ENCODE peak calls at places on chromosomes 3 and 15, in nine cellular contexts. One of them, this sample, is unnamed. For H3K4me1, the result is how much of the 10 kb centered on the place peaks cover.

GRCh38 chr3:122299872-122300460 is 25.1 kb upstream of the CSTA start:
- DNase-seq in naive thymus-derived CD4-positive, alpha-beta T cell: no peak
- DNase-seq in adrenal gland: no peak
- DNase-seq in right lobe of liver: no peak
- DNase-seq in RWPE2: no peak
- DNase-seq in mammary epithelial cell: no peak
- DNase-seq in aorta: no peak
- DNase-seq in neural progenitor cell: peak
- DNase-seq in right cardiac atrium: no peak
- DNase-seq in this sample: no peak

GRCh38 chr3:63679181-63679580 is 26.7 kb downstream of the SNTN start:
- DNase-seq in mammary epithelial cell: no peak
- DNase-seq in adrenal gland: no peak
- DNase-seq in right cardiac atrium: no peak
- DNase-seq in RWPE2: no peak
- DNase-seq in aorta: no peak
- DNase-seq in right lobe of liver: no peak
- DNase-seq in naive thymus-derived CD4-positive, alpha-beta T cell: no peak
- DNase-seq in neural progenitor cell: no peak
- DNase-seq in this sample: no peak

GRCh38 chr3:189712906-189713483 is 81.8 kb downstream of the TP63 start:
- DNase-seq in mammary epithelial cell: no peak
- DNase-seq in right cardiac atrium: no peak
- DNase-seq in neural progenitor cell: no peak
- DNase-seq in naive thymus-derived CD4-positive, alpha-beta T cell: no peak
- DNase-seq in right lobe of liver: no peak
- DNase-seq in aorta: no peak
- DNase-seq in adrenal gland: no peak
- DNase-seq in RWPE2: no peak
- DNase-seq in this sample: no peak

GRCh38 chr3:104596551-104596950 is 770.2 kb upstream of the ALCAM start:
- DNase-seq in right cardiac atrium: no peak
- DNase-seq in aorta: no peak
- DNase-seq in adrenal gland: no peak
- DNase-seq in naive thymus-derived CD4-positive, alpha-beta T cell: no peak
- DNase-seq in neural progenitor cell: peak
- DNase-seq in mammary epithelial cell: peak
- DNase-seq in right lobe of liver: no peak
- DNase-seq in RWPE2: no peak
- DNase-seq in this sample: no peak

GRCh38 chr3:5226783-5227182 is 39.3 kb downstream of the EDEM1 start:
- DNase-seq in aorta: no peak
- DNase-seq in right cardiac atrium: no peak
- DNase-seq in right lobe of liver: no peak
- DNase-seq in adrenal gland: no peak
- DNase-seq in naive thymus-derived CD4-positive, alpha-beta T cell: no peak
- DNase-seq in neural progenitor cell: no peak
- DNase-seq in RWPE2: no peak
- DNase-seq in mammary epithelial cell: no peak
- DNase-seq in this sample: no peak

GRCh38 chr3:196207159-196207832 is 3.9 kb downstream of the ZDHHC19 start:
- DNase-seq in RWPE2: no peak
- DNase-seq in mammary epithelial cell: no peak
- DNase-seq in aorta: no peak
- DNase-seq in right cardiac atrium: no peak
- DNase-seq in neural progenitor cell: peak
- DNase-seq in naive thymus-derived CD4-positive, alpha-beta T cell: no peak
- DNase-seq in adrenal gland: peak
- DNase-seq in right lobe of liver: peak
- DNase-seq in this sample: no peak

GRCh38 chr3:126941721-126942270 is 41.1 kb upstream of the PLXNA1 start:
- DNase-seq in right lobe of liver: no peak
- DNase-seq in right cardiac atrium: no peak
- DNase-seq in neural progenitor cell: no peak
- DNase-seq in aorta: peak
- DNase-seq in mammary epithelial cell: peak
- DNase-seq in naive thymus-derived CD4-positive, alpha-beta T cell: no peak
- DNase-seq in RWPE2: no peak
- DNase-seq in adrenal gland: no peak
- DNase-seq in this sample: no peak

GRCh38 chr3:32706348-32707025 is 21.5 kb downstream of the CNOT10 start:
- DNase-seq in right cardiac atrium: no peak
- DNase-seq in RWPE2: no peak
- DNase-seq in aorta: no peak
- DNase-seq in right lobe of liver: no peak
- DNase-seq in adrenal gland: no peak
- DNase-seq in mammary epithelial cell: no peak
- DNase-seq in naive thymus-derived CD4-positive, alpha-beta T cell: no peak
- DNase-seq in neural progenitor cell: no peak
- DNase-seq in this sample: no peak

GRCh38 chr15:85312486-85312885 is 67.9 kb upstream of the AKAP13 start:
- DNase-seq in mammary epithelial cell: peak
- DNase-seq in naive thymus-derived CD4-positive, alpha-beta T cell: no peak
- DNase-seq in right lobe of liver: no peak
- DNase-seq in neural progenitor cell: no peak
- DNase-seq in right cardiac atrium: no peak
- DNase-seq in RWPE2: no peak
- DNase-seq in adrenal gland: no peak
- DNase-seq in aorta: no peak
- DNase-seq in this sample: no peak

GRCh38 chr3:126459763-126460127 is 15.9 kb downstream of the ZXDC start:
- DNase-seq in right lobe of liver: peak
- DNase-seq in neural progenitor cell: no peak
- DNase-seq in naive thymus-derived CD4-positive, alpha-beta T cell: no peak
- DNase-seq in mammary epithelial cell: no peak
- DNase-seq in aorta: peak
- DNase-seq in RWPE2: peak
- DNase-seq in adrenal gland: no peak
- DNase-seq in right cardiac atrium: no peak
- DNase-seq in this sample: no peak

GRCh38 chr15:57278439-57278838 is 97.9 kb upstream of the CGNL1 start:
- DNase-seq in right cardiac atrium: no peak
- DNase-seq in aorta: no peak
- DNase-seq in naive thymus-derived CD4-positive, alpha-beta T cell: no peak
- DNase-seq in adrenal gland: no peak
- DNase-seq in right lobe of liver: no peak
- DNase-seq in neural progenitor cell: no peak
- DNase-seq in RWPE2: no peak
- DNase-seq in mammary epithelial cell: no peak
- DNase-seq in this sample: no peak

GRCh38 chr15:90300541-90300940 is 35.1 kb downstream of the NGRN start:
- DNase-seq in right cardiac atrium: no peak
- DNase-seq in mammary epithelial cell: no peak
- DNase-seq in aorta: no peak
- DNase-seq in RWPE2: peak
- DNase-seq in neural progenitor cell: no peak
- DNase-seq in adrenal gland: no peak
- DNase-seq in right lobe of liver: no peak
- DNase-seq in naive thymus-derived CD4-positive, alpha-beta T cell: no peak
- DNase-seq in this sample: no peak

GRCh38 chr3:98690876-98691275 is 72.3 kb upstream of the ST3GAL6 start:
- DNase-seq in aorta: no peak
- DNase-seq in RWPE2: no peak
- DNase-seq in right lobe of liver: no peak
- DNase-seq in adrenal gland: no peak
- DNase-seq in mammary epithelial cell: peak
- DNase-seq in right cardiac atrium: no peak
- DNase-seq in naive thymus-derived CD4-positive, alpha-beta T cell: no peak
- DNase-seq in neural progenitor cell: no peak
- DNase-seq in this sample: no peak

GRCh38 chr3:52291508-52292181 is 4.0 kb downstream of the GLYCTK start:
- DNase-seq in neural progenitor cell: peak
- DNase-seq in right lobe of liver: no peak
- DNase-seq in RWPE2: no peak
- DNase-seq in aorta: peak
- DNase-seq in right cardiac atrium: peak
- DNase-seq in naive thymus-derived CD4-positive, alpha-beta T cell: no peak
- DNase-seq in adrenal gland: no peak
- DNase-seq in mammary epithelial cell: no peak
- DNase-seq in this sample: peak

GRCh38 chr3:46831841-46832240 is 31.4 kb downstream of the MYL3 start:
- DNase-seq in naive thymus-derived CD4-positive, alpha-beta T cell: no peak
- DNase-seq in right cardiac atrium: no peak
- DNase-seq in right lobe of liver: no peak
- DNase-seq in mammary epithelial cell: no peak
- DNase-seq in adrenal gland: no peak
- DNase-seq in neural progenitor cell: no peak
- DNase-seq in RWPE2: no peak
- DNase-seq in aorta: no peak
- DNase-seq in this sample: no peak

GRCh38 chr3:67635257-67635656 is 19.2 kb downstream of the SUCLG2 start:
- DNase-seq in mammary epithelial cell: peak
- DNase-seq in RWPE2: no peak
- DNase-seq in adrenal gland: no peak
- DNase-seq in right cardiac atrium: no peak
- DNase-seq in right lobe of liver: no peak
- DNase-seq in aorta: no peak
- DNase-seq in naive thymus-derived CD4-positive, alpha-beta T cell: no peak
- DNase-seq in neural progenitor cell: no peak
- DNase-seq in this sample: no peak

GRCh38 chr15:29040367-29040745 is 154.6 kb downstream of the APBA2 start:
- DNase-seq in adrenal gland: no peak
- DNase-seq in mammary epithelial cell: no peak
- DNase-seq in right cardiac atrium: no peak
- DNase-seq in naive thymus-derived CD4-positive, alpha-beta T cell: no peak
- DNase-seq in aorta: no peak
- DNase-seq in right lobe of liver: no peak
- DNase-seq in neural progenitor cell: peak
- DNase-seq in RWPE2: no peak
- DNase-seq in this sample: no peak

GRCh38 chr3:107543666-107544065 is 20.9 kb downstream of the BBX start:
- DNase-seq in naive thymus-derived CD4-positive, alpha-beta T cell: no peak
- DNase-seq in adrenal gland: no peak
- DNase-seq in right cardiac atrium: no peak
- DNase-seq in right lobe of liver: no peak
- DNase-seq in RWPE2: no peak
- DNase-seq in mammary epithelial cell: no peak
- DNase-seq in aorta: no peak
- DNase-seq in neural progenitor cell: peak
- DNase-seq in this sample: no peak

GRCh38 chr3:128080323-128080898 is 28.2 kb downstream of the SEC61A1 start:
- DNase-seq in right cardiac atrium: no peak
- DNase-seq in naive thymus-derived CD4-positive, alpha-beta T cell: no peak
- DNase-seq in mammary epithelial cell: peak
- DNase-seq in right lobe of liver: peak
- DNase-seq in neural progenitor cell: no peak
- DNase-seq in adrenal gland: no peak
- DNase-seq in aorta: no peak
- DNase-seq in RWPE2: peak
- DNase-seq in this sample: no peak

DNA sequence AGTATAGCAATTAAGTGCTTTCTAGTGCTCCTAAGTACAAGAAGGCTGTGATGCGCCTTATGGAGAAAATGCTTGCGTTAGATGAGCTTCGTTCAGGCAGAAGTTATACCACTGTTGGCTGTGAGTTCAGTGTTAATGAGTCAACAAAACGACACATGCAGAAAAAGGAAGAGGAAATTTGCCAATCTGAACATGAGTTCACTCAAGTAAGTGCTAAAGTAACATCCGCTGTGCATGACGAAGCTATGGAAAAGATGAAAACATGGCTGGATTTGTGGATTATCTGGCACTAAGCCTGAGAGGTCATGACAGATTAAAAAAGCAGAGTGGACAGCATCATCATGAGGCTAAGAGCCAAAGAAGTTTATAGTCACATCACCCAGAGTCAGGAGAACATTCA is 36.9 kb downstream of the SH3BP5 start:
- DNase-seq in right lobe of liver: no peak
- DNase-seq in neural progenitor cell: no peak
- DNase-seq in RWPE2: no peak
- DNase-seq in aorta: no peak
- DNase-seq in mammary epithelial cell: no peak
- DNase-seq in right cardiac atrium: no peak
- DNase-seq in naive thymus-derived CD4-positive, alpha-beta T cell: no peak
- DNase-seq in adrenal gland: peak
- DNase-seq in this sample: no peak
- H3K4me1 ChIP-seq in right lobe of liver: under half
- H3K4me1 ChIP-seq in neural progenitor cell: under half
- H3K4me1 ChIP-seq in RWPE2: under half
- H3K4me1 ChIP-seq in aorta: under half
- H3K4me1 ChIP-seq in mammary epithelial cell: under half
- H3K4me1 ChIP-seq in right cardiac atrium: under half
- H3K4me1 ChIP-seq in naive thymus-derived CD4-positive, alpha-beta T cell: half or more
- H3K4me1 ChIP-seq in adrenal gland: half or more
- H3K4me1 ChIP-seq in this sample: under half

DNA sequence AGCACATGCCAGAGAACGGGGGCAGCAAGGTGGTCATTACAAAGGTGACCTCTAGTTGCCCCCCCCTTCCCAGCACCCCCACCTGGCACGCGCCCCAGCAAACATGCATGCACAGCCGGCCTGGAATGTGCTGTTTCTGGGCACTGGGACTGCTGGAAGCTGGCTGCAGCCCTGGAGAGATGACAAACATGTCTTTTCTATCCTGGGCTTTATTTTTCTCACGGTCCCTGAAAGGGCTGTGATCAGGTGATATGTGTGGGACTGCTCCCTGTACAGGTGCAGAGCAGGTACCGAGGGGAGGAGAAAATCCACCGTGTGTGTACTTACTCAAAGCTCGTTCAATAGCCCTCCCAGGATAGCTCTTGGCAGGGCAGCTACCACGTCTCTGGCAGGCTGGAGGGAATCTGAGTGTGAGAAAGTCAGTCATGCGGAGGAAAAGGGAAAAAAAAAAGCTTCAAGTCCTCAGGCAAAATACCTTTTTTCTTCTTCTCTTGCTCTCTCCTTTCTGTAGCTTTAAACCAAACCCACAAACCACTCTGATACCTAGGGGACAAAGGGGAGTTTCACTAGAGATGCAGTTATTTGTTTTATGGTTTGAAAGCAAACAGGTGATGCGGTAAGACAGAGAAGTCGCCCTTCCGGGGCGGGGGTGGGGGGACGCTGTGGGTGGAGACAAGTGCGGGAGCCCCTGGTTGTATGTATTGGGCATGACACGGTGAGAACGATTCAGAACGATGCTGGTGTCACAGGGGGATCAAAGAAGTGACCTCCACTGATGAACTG is 5.0 kb upstream of the HES1 start:
- DNase-seq in right cardiac atrium: peak
- DNase-seq in neural progenitor cell: peak
- DNase-seq in adrenal gland: no peak
- DNase-seq in right lobe of liver: peak
- DNase-seq in naive thymus-derived CD4-positive, alpha-beta T cell: no peak
- DNase-seq in aorta: no peak
- DNase-seq in RWPE2: no peak
- DNase-seq in mammary epithelial cell: peak
- DNase-seq in this sample: no peak
- H3K4me3 ChIP-seq in right cardiac atrium: no peak
- H3K4me3 ChIP-seq in neural progenitor cell: peak
- H3K4me3 ChIP-seq in adrenal gland: no peak
- H3K4me3 ChIP-seq in right lobe of liver: peak
- H3K4me3 ChIP-seq in naive thymus-derived CD4-positive, alpha-beta T cell: no peak
- H3K4me3 ChIP-seq in aorta: no peak
- H3K4me3 ChIP-seq in RWPE2: no peak
- H3K4me3 ChIP-seq in mammary epithelial cell: no peak
- H3K4me3 ChIP-seq in this sample: no peak

GRCh38 chr3:34362910-34363309 is 564.5 kb downstream of the PDCD6IP start:
- DNase-seq in adrenal gland: no peak
- DNase-seq in naive thymus-derived CD4-positive, alpha-beta T cell: no peak
- DNase-seq in right cardiac atrium: no peak
- DNase-seq in right lobe of liver: no peak
- DNase-seq in neural progenitor cell: no peak
- DNase-seq in mammary epithelial cell: no peak
- DNase-seq in RWPE2: no peak
- DNase-seq in aorta: no peak
- DNase-seq in this sample: no peak
- H3K27ac ChIP-seq in adrenal gland: no peak
- H3K27ac ChIP-seq in naive thymus-derived CD4-positive, alpha-beta T cell: no peak
- H3K27ac ChIP-seq in right cardiac atrium: no peak
- H3K27ac ChIP-seq in right lobe of liver: no peak
- H3K27ac ChIP-seq in neural progenitor cell: no peak
- H3K27ac ChIP-seq in mammary epithelial cell: no peak
- H3K27ac ChIP-seq in RWPE2: no peak
- H3K27ac ChIP-seq in aorta: no peak
- H3K27ac ChIP-seq in this sample: no peak

GRCh38 chr3:56783644-56784451 is 17.9 kb downstream of the ARHGEF3 start:
- DNase-seq in aorta: no peak
- DNase-seq in adrenal gland: peak
- DNase-seq in mammary epithelial cell: peak
- DNase-seq in neural progenitor cell: no peak
- DNase-seq in naive thymus-derived CD4-positive, alpha-beta T cell: no peak
- DNase-seq in right lobe of liver: peak
- DNase-seq in right cardiac atrium: peak
- DNase-seq in RWPE2: peak
- DNase-seq in this sample: peak
- H3K4me1 ChIP-seq in aorta: under half
- H3K4me1 ChIP-seq in adrenal gland: under half
- H3K4me1 ChIP-seq in mammary epithelial cell: under half
- H3K4me1 ChIP-seq in neural progenitor cell: under half
- H3K4me1 ChIP-seq in naive thymus-derived CD4-positive, alpha-beta T cell: half or more
- H3K4me1 ChIP-seq in right lobe of liver: under half
- H3K4me1 ChIP-seq in right cardiac atrium: under half
- H3K4me1 ChIP-seq in RWPE2: under half
- H3K4me1 ChIP-seq in this sample: half or more